ENCODE peak calls at places on chromosome 21, in five cellular contexts. I is EH, R is M059J, V is mucosa of descending colon, A is A172. C is an unnamed sample.

GRCh38 chr21:46183910-46184624 is at the start of gene SPATC1L:
- DNase-seq in A (peak), R (peak), I (peak), V (peak), C (peak)

GRCh38 chr21:44424608-44425306 is 30.6 kb upstream of the LRRC3 start:
- DNase-seq in A (no peak), R (no peak), I (no peak), V (no peak), C (no peak)

GRCh38 chr21:44930543-44930981 is 9.3 kb upstream of the SLX9 start:
- DNase-seq in A (no peak), R (no peak), I (no peak), V (peak), C (no peak)

GRCh38 chr21:34029724-34030528 is 43.5 kb upstream of the MRPS6 start:
- DNase-seq in V (no peak), A (peak), I (peak), R (peak), C (peak)

GRCh38 chr21:44708213-44708865 is 3.0 kb downstream of the TSPEAR start:
- DNase-seq in R (no peak), V (no peak), A (no peak), I (no peak), C (no peak)

GRCh38 chr21:46253610-46254124 is 25.1 kb upstream of the LSS start:
- DNase-seq in I (peak), V (no peak), A (no peak), R (no peak), C (no peak)

GRCh38 chr21:44994581-44995171 is 54.8 kb downstream of the SLX9 start:
- DNase-seq in V (peak), A (no peak), R (no peak), I (no peak), C (no peak)

GRCh38 chr21:32884062-32884461 is 112.5 kb upstream of the PAXBP1 start:
- DNase-seq in I (no peak), A (no peak), V (no peak), R (no peak), C (no peak)

GRCh38 chr21:42460391-42461184 is 35.4 kb downstream of the RSPH1 start:
- DNase-seq in A (no peak), I (no peak), V (peak), R (peak), C (no peak)

GRCh38 chr21:39587376-39587775 is 25.4 kb upstream of the B3GALT5 start:
- DNase-seq in V (no peak), R (no peak), I (no peak), A (no peak), C (no peak)

GRCh38 chr21:27134513-27134912 is 167.6 kb upstream of the ADAMTS5 start:
- DNase-seq in A (no peak), I (no peak), V (no peak), R (no peak), C (no peak)

GRCh38 chr21:16205527-16205926 is 475.7 kb downstream of the USP25 start:
- DNase-seq in R (peak), A (no peak), I (no peak), V (no peak), C (no peak)

GRCh38 chr21:41446571-41446970 is 20.5 kb downstream of the MX1 start:
- DNase-seq in V (no peak), R (peak), I (peak), A (no peak), C (no peak)

GRCh38 chr21:46159390-46159789 is 4.0 kb upstream of the FTCD start:
- DNase-seq in I (no peak), V (no peak), A (no peak), R (peak), C (no peak)

GRCh38 chr21:33308586-33309490 is 15.9 kb upstream of the IFNAR1 start:
- DNase-seq in V (no peak), A (no peak), R (peak), I (peak), C (peak)

GRCh38 chr21:44519346-44520325 is 20.4 kb downstream of the KRTAP10-1 start:
- DNase-seq in I (no peak), V (peak), A (no peak), R (no peak), C (no peak)

GRCh38 chr21:42533306-42533962 is 19.8 kb downstream of the SLC37A1 start:
- DNase-seq in R (no peak), V (no peak), I (no peak), A (no peak), C (no peak)

GRCh38 chr21:9837946-9838801 is 683.2 kb upstream of the TPTE start:
- DNase-seq in V (no peak), I (no peak), R (no peak), A (peak), C (no peak)

GRCh38 chr21:41612674-41613250 is 104.8 kb upstream of the TMPRSS2 start:
- DNase-seq in I (peak), R (peak), A (peak), V (peak), C (peak)

GRCh38 chr21:46347791-46348381 is 23.9 kb downstream of the PCNT start:
- DNase-seq in R (no peak), A (no peak), V (no peak), I (no peak), C (peak)

GRCh38 chr21:25330266-25330665 is 277.0 kb downstream of the MRPL39 start:
- DNase-seq in I (no peak), R (peak), A (peak), V (no peak), C (no peak)

GRCh38 chr21:25457411-25457810 is 149.9 kb downstream of the MRPL39 start:
- DNase-seq in I (peak), R (peak), A (peak), V (no peak), C (peak)

GRCh38 chr21:28126521-28127317 is 866.0 kb downstream of the LTN1 start:
- DNase-seq in I (no peak), A (no peak), V (no peak), R (no peak), C (peak)

GRCh38 chr21:33231526-33231925 is 1.8 kb downstream of the IFNAR2 start:
- DNase-seq in V (no peak), I (no peak), A (no peak), R (no peak), C (no peak)

GRCh38 chr21:41500931-41501381 is 7.0 kb downstream of the TMPRSS2 start:
- DNase-seq in R (no peak), A (no peak), V (peak), I (no peak), C (no peak)

GRCh38 chr21:30408782-30409494 is 13.1 kb downstream of the KRTAP13-1 start:
- DNase-seq in I (no peak), A (peak), R (peak), V (peak), C (peak)

GRCh38 chr21:20040768-20041167 is 957.4 kb upstream of the NCAM2 start:
- DNase-seq in R (no peak), I (no peak), V (no peak), A (no peak), C (no peak)

GRCh38 chr21:23016617-23017016 is 2018.4 kb downstream of the NCAM2 start:
- DNase-seq in I (no peak), A (no peak), R (no peak), V (no peak), C (no peak)

GRCh38 chr21:41774467-41775151 is 7.8 kb upstream of the RIPK4 start:
- DNase-seq in A (no peak), R (no peak), I (no peak), V (no peak), C (no peak)

GRCh38 chr21:45033791-45034555 is 40.4 kb upstream of the ADARB1 start:
- DNase-seq in R (no peak), I (peak), V (no peak), A (no peak), C (peak)

GRCh38 chr21:41815652-41816582 is 49.1 kb upstream of the RIPK4 start:
- DNase-seq in A (no peak), I (no peak), R (no peak), V (no peak), C (no peak)

GRCh38 chr21:39033878-39034589 is 149.2 kb downstream of the PSMG1 start:
- DNase-seq in A (no peak), R (no peak), I (no peak), V (peak), C (peak)

GRCh38 chr21:45299864-45300785 is 12.4 kb upstream of the POFUT2 start:
- DNase-seq in I (peak), R (peak), V (peak), A (peak), C (no peak)

C was measured in fibroblast of the aortic adventitia.